ENCODE peak calls at places on chromosomes 4 and X, in nine cellular contexts. One of them, this sample, is unnamed.
A peak's percentile ranks its signal among the peaks of the same experiment; 100 is the strongest.

GRCh38 chr4:134388351-134388750 is 186.8 kb upstream of the PABPC4L start:
- DNase-seq in SK-MEL-5: no peak
- DNase-seq in NCI-H510A treated with DMSO at 0.1 percent for 48 hours: no peak
- DNase-seq in endothelial cell: no peak
- DNase-seq in fibroblast of mammary gland: no peak
- DNase-seq in T-helper 1 cell: no peak
- DNase-seq in IMR-90: no peak
- DNase-seq in Jurkat, Clone E6-1: no peak
- DNase-seq in germinal center: no peak
- DNase-seq in this sample: no peak

GRCh38 chr4:143225167-143225566 is 40.5 kb downstream of the USP38 start:
- DNase-seq in SK-MEL-5: no peak
- DNase-seq in NCI-H510A treated with DMSO at 0.1 percent for 48 hours: no peak
- DNase-seq in endothelial cell: no peak
- DNase-seq in fibroblast of mammary gland: no peak
- DNase-seq in T-helper 1 cell: no peak
- DNase-seq in IMR-90: no peak
- DNase-seq in Jurkat, Clone E6-1: no peak
- DNase-seq in germinal center: no peak
- DNase-seq in this sample: no peak

GRCh38 chrX:12469296-12469695 is 321.9 kb upstream of the PRPS2 start:
- DNase-seq in SK-MEL-5: no peak
- DNase-seq in NCI-H510A treated with DMSO at 0.1 percent for 48 hours: no peak
- DNase-seq in endothelial cell: no peak
- DNase-seq in fibroblast of mammary gland: peak; percentile 4
- DNase-seq in T-helper 1 cell: no peak
- DNase-seq in IMR-90: no peak
- DNase-seq in Jurkat, Clone E6-1: no peak
- DNase-seq in germinal center: no peak
- DNase-seq in this sample: no peak

GRCh38 chrX:68146054-68146453 is 287.2 kb downstream of the OPHN1 start:
- DNase-seq in SK-MEL-5: peak; percentile 70
- DNase-seq in NCI-H510A treated with DMSO at 0.1 percent for 48 hours: peak; percentile 11
- DNase-seq in endothelial cell: no peak
- DNase-seq in fibroblast of mammary gland: peak; percentile 65
- DNase-seq in T-helper 1 cell: no peak
- DNase-seq in IMR-90: peak; percentile 62
- DNase-seq in Jurkat, Clone E6-1: no peak
- DNase-seq in germinal center: no peak
- DNase-seq in this sample: peak; percentile 27

GRCh38 chr4:115154826-115155225 is 41.4 kb upstream of the NDST4 start:
- DNase-seq in SK-MEL-5: peak; percentile 46
- DNase-seq in NCI-H510A treated with DMSO at 0.1 percent for 48 hours: no peak
- DNase-seq in endothelial cell: no peak
- DNase-seq in fibroblast of mammary gland: peak; percentile 55
- DNase-seq in T-helper 1 cell: no peak
- DNase-seq in IMR-90: no peak
- DNase-seq in Jurkat, Clone E6-1: no peak
- DNase-seq in germinal center: no peak
- DNase-seq in this sample: peak; percentile 3

GRCh38 chr4:188400456-188400855 is 261.2 kb downstream of the TRIML1 start:
- DNase-seq in SK-MEL-5: peak; percentile 99
- DNase-seq in NCI-H510A treated with DMSO at 0.1 percent for 48 hours: no peak
- DNase-seq in endothelial cell: no peak
- DNase-seq in fibroblast of mammary gland: peak; percentile 88
- DNase-seq in T-helper 1 cell: no peak
- DNase-seq in IMR-90: no peak
- DNase-seq in Jurkat, Clone E6-1: no peak
- DNase-seq in germinal center: no peak
- DNase-seq in this sample: no peak

GRCh38 chr4:180031330-180031729 is 2211.9 kb upstream of the TENM3 start:
- DNase-seq in SK-MEL-5: no peak
- DNase-seq in NCI-H510A treated with DMSO at 0.1 percent for 48 hours: no peak
- DNase-seq in endothelial cell: no peak
- DNase-seq in fibroblast of mammary gland: no peak
- DNase-seq in T-helper 1 cell: no peak
- DNase-seq in IMR-90: no peak
- DNase-seq in Jurkat, Clone E6-1: no peak
- DNase-seq in germinal center: no peak
- DNase-seq in this sample: no peak

GRCh38 chr4:56158483-56158882 is 209.7 kb downstream of the CEP135 start:
- DNase-seq in SK-MEL-5: no peak
- DNase-seq in NCI-H510A treated with DMSO at 0.1 percent for 48 hours: no peak
- DNase-seq in endothelial cell: no peak
- DNase-seq in fibroblast of mammary gland: no peak
- DNase-seq in T-helper 1 cell: no peak
- DNase-seq in IMR-90: no peak
- DNase-seq in Jurkat, Clone E6-1: no peak
- DNase-seq in germinal center: no peak
- DNase-seq in this sample: no peak

GRCh38 chrX:143683486-143683885 is 37.1 kb downstream of the SPANXN2 start:
- DNase-seq in SK-MEL-5: no peak
- DNase-seq in NCI-H510A treated with DMSO at 0.1 percent for 48 hours: no peak
- DNase-seq in endothelial cell: no peak
- DNase-seq in fibroblast of mammary gland: no peak
- DNase-seq in T-helper 1 cell: no peak
- DNase-seq in IMR-90: no peak
- DNase-seq in Jurkat, Clone E6-1: no peak
- DNase-seq in germinal center: no peak
- DNase-seq in this sample: no peak